ENCODE peak calls at places on chromosomes 1 and 21, in four cellular contexts. Z, Q, U and J are unnamed samples.

GRCh38 chr1:60872690-60873089 is 209.7 kb upstream of the NFIA start:
- DNase-seq in Z (no peak), Q (no peak), U (no peak), J (no peak)

GRCh38 chr1:24189528-24189927 is 2.4 kb upstream of the IFNLR1 start:
- DNase-seq in Z (no peak), Q (peak; percentile 80), U (no peak), J (peak; percentile 89)

GRCh38 chr1:181424786-181425403 is 58.4 kb upstream of the CACNA1E start:
- DNase-seq in Z (peak; percentile 90), Q (no peak), U (peak; percentile 9), J (peak; percentile 11)

GRCh38 chr21:41565550-41565949 is 57.6 kb upstream of the TMPRSS2 start:
- DNase-seq in Z (no peak), Q (no peak), U (no peak), J (no peak)

GRCh38 chr1:91891486-91891885 is 5.5 kb upstream of the TGFBR3 start:
- DNase-seq in Z (no peak), Q (no peak), U (peak; percentile 42), J (no peak)

GRCh38 chr1:229620876-229621275 is 5.0 kb downstream of the TAF5L start:
- DNase-seq in Z (no peak), Q (no peak), U (no peak), J (no peak)

GRCh38 chr1:101742513-101742912 is 254.2 kb downstream of the OLFM3 start:
- DNase-seq in Z (no peak), Q (no peak), U (no peak), J (no peak)

GRCh38 chr1:154970631-154971340 is at the start of gene SHC1:
- DNase-seq in Z (peak; percentile 85), Q (no peak), U (peak; percentile 84), J (no peak)

GRCh38 chr1:30331415-30332065 is 391.8 kb downstream of the MATN1 start:
- DNase-seq in Z (no peak), Q (no peak), U (no peak), J (no peak)

GRCh38 chr21:37230632-37231246 is 36.4 kb downstream of the VPS26C start:
- DNase-seq in Z (no peak), Q (no peak), U (no peak), J (no peak)

GRCh38 chr21:29436143-29436542 is 137.4 kb downstream of the BACH1 start:
- DNase-seq in Z (no peak), Q (no peak), U (peak; percentile 25), J (no peak)

GRCh38 chr1:38009088-38009840 is 3.3 kb upstream of the UTP11 start:
- DNase-seq in Z (no peak), Q (no peak), U (peak; percentile 61), J (no peak)

GRCh38 chr1:34478460-34479076 is 276.3 kb upstream of the GJB5 start:
- DNase-seq in Z (no peak), Q (no peak), U (no peak), J (no peak)

GRCh38 chr1:8873506-8874229 is 4.8 kb downstream of the ENO1 start:
- DNase-seq in Z (no peak), Q (no peak), U (peak; percentile 92), J (no peak)

GRCh38 chr1:233662503-233663105 is 48.7 kb downstream of the KCNK1 start:
- DNase-seq in Z (no peak), Q (no peak), U (no peak), J (no peak)

GRCh38 chr21:42593007-42593814 is 60.2 kb upstream of the PDE9A start:
- DNase-seq in Z (peak; percentile 76), Q (no peak), U (no peak), J (peak; percentile 55)

GRCh38 chr1:225875044-225875822 is 6.9 kb downstream of the TMEM63A start:
- DNase-seq in Z (no peak), Q (no peak), U (no peak), J (no peak)

GRCh38 chr21:45542667-45543370 is 579 bp upstream of the SLC19A1 start:
- DNase-seq in Z (no peak), Q (no peak), U (no peak), J (no peak)

GRCh38 chr1:210236840-210237409 is 4.3 kb downstream of the SERTAD4 start:
- DNase-seq in Z (peak; percentile 23), Q (no peak), U (peak; percentile 85), J (no peak)

GRCh38 chr1:11307837-11308236 is 34.8 kb downstream of the UBIAD1 start:
- DNase-seq in Z (no peak), Q (no peak), U (no peak), J (no peak)

GRCh38 chr1:223483511-223483910 is 90.3 kb downstream of the CCDC185 start:
- DNase-seq in Z (no peak), Q (no peak), U (no peak), J (no peak)

GRCh38 chr1:46687095-46687659 is 15.5 kb downstream of the TEX38 start:
- DNase-seq in Z (no peak), Q (no peak), U (no peak), J (no peak)

GRCh38 chr1:25828491-25828890 is 8.7 kb downstream of the MTFR1L start:
- DNase-seq in Z (no peak), Q (no peak), U (no peak), J (no peak)